ENCODE peak calls at places on chromosome 21, in ten cellular contexts. X is psoas muscle; M is GM04504; T is stimulated activated CD4-positive, alpha-beta T cell treated with anti-CD3 and anti-CD28 coated beads, Interleukin-4, amount 100 ng/mL, for 24 hours; G is NCI-H510A; U is neuronal stem cell; F is esophagus squamous epithelium; J is stimulated activated CD8-positive, alpha-beta memory T cell treated with anti-CD3 and anti-CD28 coated beads, Interleukin-12 subunit alpha, Interleukin-12 subunit beta, amount 100 ng/mL, for 1 hour; A is neural progenitor cell; H is HuH-7.5. I is an unnamed sample.
A peak's percentile ranks its signal among the peaks of the same experiment; 100 is the strongest.

GRCh38 chr21:17045214-17045835 is 467.5 kb upstream of the CXADR start:
- DNase-seq in X (no peak), M (peak; percentile 8), T (no peak), G (no peak), U (no peak), F (no peak), J (no peak), A (no peak), H (no peak), I (peak; percentile 3)

GRCh38 chr21:34916446-34916845 is 132.7 kb downstream of the RUNX1 start:
- DNase-seq in X (no peak), M (peak; percentile 76), T (no peak), G (no peak), U (no peak), F (no peak), J (no peak), A (no peak), H (no peak), I (no peak)

GRCh38 chr21:46082638-46083270 is 15.2 kb upstream of the COL6A2 start:
- DNase-seq in X (no peak), M (no peak), T (peak; percentile 1), G (no peak), U (no peak), F (no peak), J (no peak), A (no peak), H (no peak), I (no peak)

GRCh38 chr21:36807421-36808004 is 108.6 kb downstream of the SIM2 start:
- DNase-seq in X (no peak), M (no peak), T (no peak), G (no peak), U (no peak), F (no peak), J (no peak), A (no peak), H (no peak), I (no peak)

GRCh38 chr21:44914176-44914874 is 6.4 kb downstream of the ITGB2 start:
- DNase-seq in X (peak; percentile 20), M (no peak), T (peak; percentile 53), G (no peak), U (no peak), F (no peak), J (peak; percentile 46), A (no peak), H (no peak), I (no peak)

GRCh38 chr21:39788383-39788782 is 43.4 kb downstream of the IGSF5 start:
- DNase-seq in X (peak; percentile 47), M (peak; percentile 14), T (no peak), G (peak; percentile 57), U (peak; percentile 77), F (no peak), J (no peak), A (peak; percentile 91), H (peak; percentile 44), I (peak; percentile 84)

GRCh38 chr21:45542667-45543370 is 579 bp upstream of the SLC19A1 start:
- DNase-seq in X (no peak), M (no peak), T (peak; percentile 13), G (no peak), U (no peak), F (no peak), J (no peak), A (no peak), H (no peak), I (no peak)

GRCh38 chr21:43740497-43741156 is 21.7 kb downstream of the PDXK start:
- DNase-seq in X (no peak), M (peak; percentile 35), T (no peak), G (peak; percentile 45), U (peak; percentile 53), F (no peak), J (no peak), A (peak; percentile 73), H (no peak), I (no peak)

GRCh38 chr21:25688284-25689035 is 46.2 kb downstream of the ATP5PF start:
- DNase-seq in X (no peak), M (no peak), T (no peak), G (no peak), U (no peak), F (no peak), J (no peak), A (no peak), H (no peak), I (no peak)

GRCh38 chr21:34878501-34878900 is 170.6 kb downstream of the RUNX1 start:
- DNase-seq in X (no peak), M (no peak), T (no peak), G (peak; percentile 54), U (no peak), F (no peak), J (no peak), A (no peak), H (no peak), I (no peak)

GRCh38 chr21:28066051-28066450 is 926.6 kb downstream of the LTN1 start:
- DNase-seq in X (no peak), M (no peak), T (no peak), G (no peak), U (no peak), F (no peak), J (no peak), A (no peak), H (no peak), I (peak; percentile 21)

GRCh38 chr21:33578214-33578613 is 10.3 kb downstream of the DONSON start:
- DNase-seq in X (no peak), M (peak; percentile 10), T (no peak), G (no peak), U (no peak), F (no peak), J (no peak), A (no peak), H (no peak), I (no peak)

GRCh38 chr21:35057428-35057827 is 8.3 kb upstream of the RUNX1 start:
- DNase-seq in X (no peak), M (no peak), T (no peak), G (no peak), U (no peak), F (no peak), J (no peak), A (no peak), H (no peak), I (no peak)